ENCODE peak calls at places on chromosome 4, in seven cellular contexts. F, T, B, D, M, P and W are unnamed samples.
A peak's percentile ranks its signal among the peaks of the same experiment; 100 is the strongest.

GRCh38 chr4:178340468-178340867 is 898.2 kb upstream of the AGA start:
- DNase-seq in F (no peak), T (no peak), B (no peak), D (no peak), M (no peak), P (no peak), W (no peak)

GRCh38 chr4:158588777-158589176 is 67.1 kb downstream of the RXFP1 start:
- DNase-seq in F (no peak), T (peak; percentile 35), B (no peak), D (no peak), M (no peak), P (no peak), W (no peak)

GRCh38 chr4:144709159-144709558 is 63.2 kb downstream of the HHIP start:
- DNase-seq in F (no peak), T (peak; percentile 70), B (no peak), D (no peak), M (peak; percentile 81), P (peak; percentile 46), W (peak; percentile 70)

GRCh38 chr4:577499-578450 is 1.7 kb upstream of the TMEM271 start:
- DNase-seq in F (no peak), T (peak; percentile 17), B (no peak), D (no peak), M (no peak), P (peak; percentile 29), W (no peak)

GRCh38 chr4:1045193-1045594 is 33.8 kb downstream of the FGFRL1 start:
- DNase-seq in F (no peak), T (no peak), B (no peak), D (peak; percentile 48), M (no peak), P (no peak), W (no peak)

GRCh38 chr4:138775890-138776289 is 239.7 kb upstream of the NOCT start:
- DNase-seq in F (no peak), T (peak; percentile 5), B (peak; percentile 37), D (no peak), M (no peak), P (no peak), W (peak; percentile 2)

GRCh38 chr4:145909331-145909730 is 29.3 kb downstream of the ZNF827 start:
- DNase-seq in F (peak; percentile 64), T (no peak), B (peak; percentile 64), D (peak; percentile 85), M (no peak), P (peak; percentile 79), W (peak; percentile 30)

GRCh38 chr4:158094413-158095110 is 78.3 kb downstream of the GASK1B start:
- DNase-seq in F (peak; percentile 28), T (peak; percentile 71), B (no peak), D (no peak), M (peak; percentile 83), P (peak; percentile 93), W (peak; percentile 71)

GRCh38 chr4:74038161-74039064 is at the start of gene CXCL3:
- DNase-seq in F (peak; percentile 72), T (peak; percentile 62), B (peak; percentile 73), D (peak; percentile 94), M (peak; percentile 59), P (peak; percentile 35), W (peak; percentile 74)

GRCh38 chr4:138911903-138912713 is 103.5 kb upstream of the NOCT start:
- DNase-seq in F (peak; percentile 82), T (peak; percentile 54), B (no peak), D (peak; percentile 67), M (no peak), P (peak; percentile 45), W (no peak)

GRCh38 chr4:179007758-179008157 is 1565.5 kb upstream of the AGA start:
- DNase-seq in F (no peak), T (no peak), B (peak; percentile 34), D (no peak), M (no peak), P (no peak), W (no peak)

GRCh38 chr4:138953962-138954371 is 61.6 kb upstream of the NOCT start:
- DNase-seq in F (no peak), T (peak; percentile 94), B (no peak), D (no peak), M (peak; percentile 88), P (peak; percentile 75), W (peak; percentile 95)

GRCh38 chr4:72909461-72909860 is 160.1 kb downstream of the COX18 start:
- DNase-seq in F (no peak), T (peak; percentile 46), B (peak; percentile 45), D (no peak), M (no peak), P (no peak), W (peak; percentile 34)

GRCh38 chr4:167185465-167185864 is 48.8 kb downstream of the SPOCK3 start:
- DNase-seq in F (no peak), T (no peak), B (no peak), D (no peak), M (no peak), P (peak; percentile 56), W (no peak)

GRCh38 chr4:173777421-173777820 is 247.4 kb upstream of the HAND2 start:
- DNase-seq in F (no peak), T (no peak), B (no peak), D (no peak), M (no peak), P (no peak), W (no peak)

GRCh38 chr4:158821228-158822009 is 52.6 kb downstream of the FNIP2 start:
- DNase-seq in F (no peak), T (peak; percentile 54), B (no peak), D (no peak), M (peak; percentile 77), P (peak; percentile 18), W (peak; percentile 62)

GRCh38 chr4:100949350-100949935 is 397.9 kb downstream of the PPP3CA start:
- DNase-seq in F (no peak), T (no peak), B (no peak), D (no peak), M (no peak), P (peak; percentile 44), W (no peak)

DNA sequence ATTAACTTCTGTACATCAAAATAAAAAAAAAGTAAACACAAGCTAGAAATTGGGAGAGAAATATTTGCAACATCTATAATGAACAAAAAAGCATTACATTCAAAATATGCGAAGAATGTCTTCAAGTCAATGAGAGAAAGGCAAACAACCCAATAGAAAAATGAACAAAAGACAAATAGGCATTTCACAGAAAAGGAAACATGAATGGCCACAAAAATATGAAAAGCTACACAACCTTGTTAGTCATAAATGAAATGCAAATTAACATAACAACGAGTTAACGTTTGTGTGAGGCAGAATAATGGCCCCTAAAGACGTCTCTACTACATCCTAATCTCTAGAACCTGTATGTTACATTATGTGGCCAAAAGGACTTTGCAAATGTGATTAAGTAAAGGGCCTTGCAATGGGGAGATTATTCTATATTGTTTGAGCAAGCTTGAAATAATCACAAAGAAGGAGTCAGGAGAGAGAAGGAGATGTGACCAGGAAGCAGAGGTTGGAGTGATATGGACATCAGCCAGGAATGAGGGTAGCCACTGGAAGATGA is 86.8 kb downstream of the WDFY3 start:
- DNase-seq in F (no peak), T (peak; percentile 58), B (no peak), D (no peak), M (peak; percentile 18), P (peak; percentile 36), W (no peak)
- H3K4me3 ChIP-seq in F (no peak overlapping the region), T (no peak overlapping the region), B (no peak overlapping the region), D (no peak overlapping the region), M (no peak overlapping the region), P (no peak overlapping the region), W (no peak overlapping the region)

DNA sequence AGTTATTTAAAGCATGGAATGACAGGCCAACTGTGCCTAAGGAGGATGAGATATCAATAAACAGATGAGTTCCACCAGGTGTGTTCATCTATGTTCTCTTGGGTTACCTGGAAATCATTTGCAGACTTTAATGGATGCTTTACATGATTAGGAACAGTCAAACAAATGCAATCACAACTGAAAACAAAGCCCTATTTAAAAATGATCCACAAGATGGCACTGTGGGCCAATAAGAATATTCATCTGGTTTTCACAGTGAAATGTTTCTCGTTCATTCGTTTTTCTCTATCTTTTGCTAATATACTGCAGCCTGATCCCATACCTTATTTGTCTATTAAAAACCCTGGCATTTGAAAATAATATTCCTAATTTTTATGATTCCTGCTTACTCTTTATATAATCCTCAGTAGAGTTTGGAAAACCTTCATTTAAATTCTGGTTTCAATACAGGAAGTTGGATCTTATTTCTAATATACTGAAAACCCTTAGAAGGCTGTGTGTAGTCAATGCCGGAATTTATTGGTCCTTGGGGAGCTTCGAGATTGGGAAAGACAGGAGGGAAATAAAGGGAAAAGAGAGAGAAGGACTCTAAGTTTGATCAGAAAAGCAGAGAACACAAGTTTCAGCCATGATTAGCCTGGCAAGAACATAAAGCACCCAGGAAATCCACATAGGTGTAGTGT is 63.7 kb upstream of the TAPT1 start:
- DNase-seq in F (peak; percentile 17), T (peak; percentile 62), B (peak; percentile 44), D (no peak), M (peak; percentile 37), P (peak; percentile 38), W (peak; percentile 72)
- TF ChIP-seq CTCF in F (peak; percentile 60), T (peak; percentile 61), B (peak; percentile 53), D (peak; percentile 71), M (peak; percentile 27), P (peak; percentile 49), W (peak; percentile 62)

DNA sequence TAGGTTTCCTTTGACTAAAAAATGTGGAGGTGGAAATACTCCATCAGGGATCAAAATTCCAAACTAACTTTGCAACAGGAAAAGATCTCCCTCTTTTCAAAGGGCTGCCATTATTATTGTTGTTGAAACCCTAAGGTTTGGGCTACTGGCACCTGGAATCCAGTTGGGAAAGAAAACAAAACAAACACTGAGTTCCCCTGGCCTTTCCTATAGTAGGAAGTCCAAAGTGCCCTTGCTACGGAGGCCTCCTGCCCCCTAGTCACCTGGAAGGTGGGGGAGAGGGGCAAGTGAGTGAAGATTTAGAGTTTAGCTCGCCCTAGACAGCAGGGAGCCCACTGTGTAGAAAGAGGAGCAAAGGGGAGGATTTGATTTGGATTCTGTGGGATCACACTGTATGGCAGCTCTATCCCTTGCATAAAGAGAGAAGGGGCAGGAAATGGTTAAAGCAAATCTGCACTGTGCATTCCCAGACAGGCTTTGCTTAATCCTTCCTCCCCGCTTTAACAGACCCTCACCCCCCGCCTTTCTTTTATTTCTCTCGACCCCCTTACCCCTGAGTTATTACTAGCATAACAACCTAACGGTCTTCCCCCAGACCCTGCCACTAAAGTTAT is 659 bp upstream of the FAT4 start:
- DNase-seq in F (no peak), T (no peak), B (peak; percentile 5), D (no peak), M (no peak), P (no peak), W (no peak)
- H3K4me3 ChIP-seq in F (peak overlapping the region; percentile 87), T (peak overlapping the region; percentile 50), B (peak overlapping the region; percentile 90), D (peak overlapping the region; percentile 75), M (peak overlapping the region; percentile 91), P (peak overlapping the region; percentile 88), W (peak overlapping the region; percentile 52)

DNA sequence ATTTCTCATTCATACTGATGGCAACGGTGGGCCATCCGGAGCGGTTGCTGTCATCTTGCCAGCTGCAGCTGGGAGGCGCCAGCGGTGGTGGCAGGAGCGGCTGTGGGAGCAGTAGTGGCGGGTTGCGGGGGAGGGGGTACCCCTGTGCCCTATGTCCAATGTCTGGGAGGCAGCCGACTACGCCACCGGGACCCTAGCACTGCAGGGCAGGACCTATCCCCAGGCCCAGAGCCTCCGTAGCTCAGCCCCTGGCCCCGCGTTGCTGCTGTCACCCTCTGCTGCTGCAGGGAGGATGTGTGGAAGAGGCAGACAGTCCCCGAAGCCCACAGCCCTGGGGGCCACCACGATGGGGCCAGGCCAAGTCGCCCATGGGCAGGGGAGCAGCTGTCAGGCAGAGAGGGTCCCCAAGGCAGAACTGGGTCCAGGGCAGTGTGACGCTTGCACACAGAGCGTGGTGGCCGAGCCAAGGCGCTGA is 10.0 kb upstream of the SPP1 start:
- DNase-seq in F (no peak), T (no peak), B (no peak), D (no peak), M (no peak), P (no peak), W (no peak)
- TF ChIP-seq CTCF in F (no peak), T (no peak), B (no peak), D (no peak), M (no peak), P (no peak), W (no peak)